ENCODE peak calls at places on chromosome 22, in eight cellular contexts. One of them, this sample, is unnamed.

GRCh38 chr22:44311855-44312170 is 938 bp downstream of the SHISAL1 start:
- DNase-seq in upper lobe of left lung: no peak
- DNase-seq in SK-N-SH: no peak
- DNase-seq in stomach: no peak
- DNase-seq in esophagus muscularis mucosa: no peak
- DNase-seq in suprapubic skin: no peak
- DNase-seq in H1: no peak
- DNase-seq in sigmoid colon: no peak
- DNase-seq in this sample: no peak

GRCh38 chr22:47039356-47039755 is 276.9 kb downstream of the TBC1D22A start:
- DNase-seq in upper lobe of left lung: no peak
- DNase-seq in SK-N-SH: no peak
- DNase-seq in stomach: no peak
- DNase-seq in esophagus muscularis mucosa: no peak
- DNase-seq in suprapubic skin: no peak
- DNase-seq in H1: no peak
- DNase-seq in sigmoid colon: no peak
- DNase-seq in this sample: no peak

GRCh38 chr22:43128928-43129424 is 14.2 kb downstream of the MCAT start:
- DNase-seq in upper lobe of left lung: no peak
- DNase-seq in SK-N-SH: no peak
- DNase-seq in stomach: peak; percentile 82
- DNase-seq in esophagus muscularis mucosa: no peak
- DNase-seq in suprapubic skin: no peak
- DNase-seq in H1: peak; percentile 57
- DNase-seq in sigmoid colon: no peak
- DNase-seq in this sample: peak; percentile 77

GRCh38 chr22:25950101-25950500 is 208.1 kb downstream of the MYO18B start:
- DNase-seq in upper lobe of left lung: no peak
- DNase-seq in SK-N-SH: no peak
- DNase-seq in stomach: no peak
- DNase-seq in esophagus muscularis mucosa: no peak
- DNase-seq in suprapubic skin: no peak
- DNase-seq in H1: no peak
- DNase-seq in sigmoid colon: no peak
- DNase-seq in this sample: no peak

GRCh38 chr22:43197271-43197941 is 10.5 kb upstream of the TTLL12 start:
- DNase-seq in upper lobe of left lung: no peak
- DNase-seq in SK-N-SH: no peak
- DNase-seq in stomach: no peak
- DNase-seq in esophagus muscularis mucosa: no peak
- DNase-seq in suprapubic skin: no peak
- DNase-seq in H1: no peak
- DNase-seq in sigmoid colon: no peak
- DNase-seq in this sample: no peak

GRCh38 chr22:46613606-46613997 is 6.6 kb upstream of the GRAMD4 start:
- DNase-seq in upper lobe of left lung: no peak
- DNase-seq in SK-N-SH: no peak
- DNase-seq in stomach: no peak
- DNase-seq in esophagus muscularis mucosa: no peak
- DNase-seq in suprapubic skin: no peak
- DNase-seq in H1: no peak
- DNase-seq in sigmoid colon: no peak
- DNase-seq in this sample: peak; percentile 40

GRCh38 chr22:24414523-24414922 is 12.9 kb upstream of the ADORA2A start:
- DNase-seq in upper lobe of left lung: no peak
- DNase-seq in SK-N-SH: peak; percentile 24
- DNase-seq in stomach: no peak
- DNase-seq in esophagus muscularis mucosa: no peak
- DNase-seq in suprapubic skin: no peak
- DNase-seq in H1: peak; percentile 40
- DNase-seq in sigmoid colon: peak; percentile 46
- DNase-seq in this sample: no peak

GRCh38 chr22:41405588-41405987 is 23.8 kb downstream of the TEF start:
- DNase-seq in upper lobe of left lung: no peak
- DNase-seq in SK-N-SH: no peak
- DNase-seq in stomach: no peak
- DNase-seq in esophagus muscularis mucosa: no peak
- DNase-seq in suprapubic skin: no peak
- DNase-seq in H1: no peak
- DNase-seq in sigmoid colon: no peak
- DNase-seq in this sample: no peak

GRCh38 chr22:17121235-17122195 is at the start of gene TMEM121B:
- DNase-seq in upper lobe of left lung: peak; percentile 68
- DNase-seq in SK-N-SH: peak; percentile 95
- DNase-seq in stomach: peak; percentile 50
- DNase-seq in esophagus muscularis mucosa: no peak
- DNase-seq in suprapubic skin: no peak
- DNase-seq in H1: peak; percentile 92
- DNase-seq in sigmoid colon: peak; percentile 76
- DNase-seq in this sample: peak; percentile 47

GRCh38 chr22:39184586-39185577 is 32.4 kb upstream of the CBX7 start:
- DNase-seq in upper lobe of left lung: no peak
- DNase-seq in SK-N-SH: no peak
- DNase-seq in stomach: no peak
- DNase-seq in esophagus muscularis mucosa: no peak
- DNase-seq in suprapubic skin: peak; percentile 59
- DNase-seq in H1: no peak
- DNase-seq in sigmoid colon: peak; percentile 60
- DNase-seq in this sample: no peak

GRCh38 chr22:41596776-41597634 is 7.4 kb upstream of the PMM1 start:
- DNase-seq in upper lobe of left lung: peak; percentile 85
- DNase-seq in SK-N-SH: peak; percentile 76
- DNase-seq in stomach: peak; percentile 82
- DNase-seq in esophagus muscularis mucosa: no peak
- DNase-seq in suprapubic skin: no peak
- DNase-seq in H1: peak; percentile 87
- DNase-seq in sigmoid colon: peak; percentile 79
- DNase-seq in this sample: peak; percentile 70

GRCh38 chr22:23122216-23122957 is 19.4 kb downstream of the RSPH14 start:
- DNase-seq in upper lobe of left lung: no peak
- DNase-seq in SK-N-SH: no peak
- DNase-seq in stomach: no peak
- DNase-seq in esophagus muscularis mucosa: no peak
- DNase-seq in suprapubic skin: no peak
- DNase-seq in H1: no peak
- DNase-seq in sigmoid colon: no peak
- DNase-seq in this sample: no peak

GRCh38 chr22:45072322-45072903 is 62.6 kb upstream of the PHF21B start:
- DNase-seq in upper lobe of left lung: no peak
- DNase-seq in SK-N-SH: no peak
- DNase-seq in stomach: no peak
- DNase-seq in esophagus muscularis mucosa: no peak
- DNase-seq in suprapubic skin: no peak
- DNase-seq in H1: peak; percentile 84
- DNase-seq in sigmoid colon: no peak
- DNase-seq in this sample: no peak

GRCh38 chr22:44884968-44885805 is 124.6 kb downstream of the PHF21B start:
- DNase-seq in upper lobe of left lung: no peak
- DNase-seq in SK-N-SH: no peak
- DNase-seq in stomach: no peak
- DNase-seq in esophagus muscularis mucosa: no peak
- DNase-seq in suprapubic skin: peak; percentile 75
- DNase-seq in H1: no peak
- DNase-seq in sigmoid colon: peak; percentile 47
- DNase-seq in this sample: no peak

GRCh38 chr22:20243545-20244249 is 24.4 kb downstream of the RTN4R start:
- DNase-seq in upper lobe of left lung: peak; percentile 76
- DNase-seq in SK-N-SH: peak; percentile 69
- DNase-seq in stomach: peak; percentile 35
- DNase-seq in esophagus muscularis mucosa: no peak
- DNase-seq in suprapubic skin: no peak
- DNase-seq in H1: no peak
- DNase-seq in sigmoid colon: peak; percentile 82
- DNase-seq in this sample: peak; percentile 49

GRCh38 chr22:41801147-41801819 is 804 bp downstream of the CCDC134 start:
- DNase-seq in upper lobe of left lung: no peak
- DNase-seq in SK-N-SH: peak; percentile 10
- DNase-seq in stomach: no peak
- DNase-seq in esophagus muscularis mucosa: no peak
- DNase-seq in suprapubic skin: no peak
- DNase-seq in H1: no peak
- DNase-seq in sigmoid colon: no peak
- DNase-seq in this sample: no peak

GRCh38 chr22:38927033-38927789 is 30.2 kb upstream of the APOBEC3A start:
- DNase-seq in upper lobe of left lung: peak; percentile 90
- DNase-seq in SK-N-SH: peak; percentile 79
- DNase-seq in stomach: peak; percentile 85
- DNase-seq in esophagus muscularis mucosa: no peak
- DNase-seq in suprapubic skin: no peak
- DNase-seq in H1: peak; percentile 86
- DNase-seq in sigmoid colon: peak; percentile 89
- DNase-seq in this sample: peak; percentile 88

GRCh38 chr22:49973018-49973965 is 12.7 kb downstream of the PIM3 start:
- DNase-seq in upper lobe of left lung: no peak
- DNase-seq in SK-N-SH: no peak
- DNase-seq in stomach: no peak
- DNase-seq in esophagus muscularis mucosa: no peak
- DNase-seq in suprapubic skin: no peak
- DNase-seq in H1: no peak
- DNase-seq in sigmoid colon: no peak
- DNase-seq in this sample: no peak

GRCh38 chr22:30370681-30371080 is 13.9 kb downstream of the CCDC157 start:
- DNase-seq in upper lobe of left lung: no peak
- DNase-seq in SK-N-SH: peak; percentile 55
- DNase-seq in stomach: no peak
- DNase-seq in esophagus muscularis mucosa: no peak
- DNase-seq in suprapubic skin: no peak
- DNase-seq in H1: no peak
- DNase-seq in sigmoid colon: no peak
- DNase-seq in this sample: no peak
- TF ChIP-seq POLR2AphosphoS5 in upper lobe of left lung: no peak
- TF ChIP-seq POLR2AphosphoS5 in SK-N-SH: no peak
- TF ChIP-seq POLR2AphosphoS5 in stomach: no peak
- TF ChIP-seq POLR2AphosphoS5 in esophagus muscularis mucosa: no peak
- TF ChIP-seq POLR2AphosphoS5 in suprapubic skin: no peak
- TF ChIP-seq POLR2AphosphoS5 in H1: no peak
- TF ChIP-seq POLR2AphosphoS5 in sigmoid colon: no peak
- TF ChIP-seq POLR2AphosphoS5 in this sample: no peak

GRCh38 chr22:19106886-19107729 is 15.1 kb downstream of the DGCR2 start:
- DNase-seq in upper lobe of left lung: no peak
- DNase-seq in SK-N-SH: no peak
- DNase-seq in stomach: no peak
- DNase-seq in esophagus muscularis mucosa: no peak
- DNase-seq in suprapubic skin: peak; percentile 45
- DNase-seq in H1: no peak
- DNase-seq in sigmoid colon: no peak
- DNase-seq in this sample: no peak

GRCh38 chr22:19109198-19110063 is 12.8 kb downstream of the DGCR2 start:
- DNase-seq in upper lobe of left lung: peak; percentile 78
- DNase-seq in SK-N-SH: no peak
- DNase-seq in stomach: peak; percentile 68
- DNase-seq in esophagus muscularis mucosa: no peak
- DNase-seq in suprapubic skin: peak; percentile 82
- DNase-seq in H1: no peak
- DNase-seq in sigmoid colon: no peak
- DNase-seq in this sample: peak; percentile 52

GRCh38 chr22:19110064-19110458 is 12.2 kb downstream of the DGCR2 start:
- DNase-seq in upper lobe of left lung: no peak
- DNase-seq in SK-N-SH: no peak
- DNase-seq in stomach: no peak
- DNase-seq in esophagus muscularis mucosa: no peak
- DNase-seq in suprapubic skin: peak; percentile 31
- DNase-seq in H1: no peak
- DNase-seq in sigmoid colon: no peak
- DNase-seq in this sample: no peak

GRCh38 chr22:19107730-19108074 is 14.5 kb downstream of the DGCR2 start:
- DNase-seq in upper lobe of left lung: no peak
- DNase-seq in SK-N-SH: no peak
- DNase-seq in stomach: no peak
- DNase-seq in esophagus muscularis mucosa: no peak
- DNase-seq in suprapubic skin: no peak
- DNase-seq in H1: no peak
- DNase-seq in sigmoid colon: no peak
- DNase-seq in this sample: no peak

DNA sequence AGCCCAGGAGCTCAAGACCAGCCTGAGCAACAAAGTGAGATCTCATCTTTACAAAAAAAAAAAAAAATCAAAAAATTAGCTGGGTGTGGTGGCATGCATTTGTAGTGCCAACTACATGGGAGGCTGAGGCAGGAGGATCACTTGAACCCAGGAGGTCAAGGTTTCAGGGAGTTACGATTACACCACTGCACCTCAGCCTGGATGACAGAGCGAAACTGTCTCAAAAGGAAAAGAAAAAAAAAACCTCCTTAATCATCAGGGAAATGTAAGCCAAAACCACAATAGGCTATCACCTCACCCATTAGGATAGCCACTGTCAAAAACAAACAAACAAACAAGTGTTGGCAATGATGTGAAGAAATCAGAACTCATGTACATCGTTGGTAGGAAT is 13.4 kb downstream of the DGCR2 start:
- DNase-seq in upper lobe of left lung: no peak
- DNase-seq in SK-N-SH: no peak
- DNase-seq in stomach: no peak
- DNase-seq in esophagus muscularis mucosa: no peak
- DNase-seq in suprapubic skin: peak; percentile 48
- DNase-seq in H1: no peak
- DNase-seq in sigmoid colon: no peak
- DNase-seq in this sample: no peak
- H3K4me1 ChIP-seq in upper lobe of left lung: peaks cover 54% of the 10 kb centered on the region
- H3K4me1 ChIP-seq in SK-N-SH: peaks cover 10% of the 10 kb centered on the region
- H3K4me1 ChIP-seq in stomach: peaks cover 85% of the 10 kb centered on the region
- H3K4me1 ChIP-seq in esophagus muscularis mucosa: peaks cover 84% of the 10 kb centered on the region
- H3K4me1 ChIP-seq in suprapubic skin: peaks cover 65% of the 10 kb centered on the region
- H3K4me1 ChIP-seq in H1: peaks cover 7% of the 10 kb centered on the region
- H3K4me1 ChIP-seq in sigmoid colon: peaks cover 65% of the 10 kb centered on the region
- H3K4me1 ChIP-seq in this sample: peaks cover 14% of the 10 kb centered on the region

DNA sequence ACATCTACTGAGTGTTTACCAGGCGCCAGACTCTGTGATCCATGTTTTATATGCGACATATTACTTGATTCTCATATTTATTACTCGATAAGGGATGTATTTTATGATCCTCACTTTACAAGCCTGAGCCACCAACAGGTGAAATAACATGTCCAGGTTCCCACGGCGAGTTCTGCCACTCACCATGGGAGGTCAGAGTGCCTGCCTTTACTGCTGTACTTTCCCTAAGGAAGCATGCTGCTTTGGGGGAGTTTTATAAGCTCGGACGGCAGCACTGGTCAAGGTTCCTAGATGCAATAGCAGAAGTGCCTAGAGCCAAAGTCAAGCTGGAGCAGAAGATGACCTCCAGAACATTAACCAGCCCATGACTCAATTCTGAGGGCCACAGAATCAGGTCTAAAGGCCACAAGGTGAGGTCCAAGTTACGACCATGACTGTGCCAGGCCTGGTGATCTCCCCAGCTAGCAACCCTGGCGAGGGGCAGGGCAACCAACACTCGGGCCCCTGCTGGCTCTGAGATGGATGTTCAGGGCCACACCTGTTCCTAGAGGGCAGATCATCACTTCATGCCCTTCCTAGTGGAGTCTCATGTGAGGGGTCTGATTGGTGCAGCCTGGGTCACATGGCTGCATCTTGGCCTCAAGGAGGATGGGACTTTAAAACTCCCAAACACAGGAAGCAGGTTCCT is 14.2 kb downstream of the IFT27 start:
- DNase-seq in upper lobe of left lung: peak; percentile 15
- DNase-seq in SK-N-SH: no peak
- DNase-seq in stomach: no peak
- DNase-seq in esophagus muscularis mucosa: no peak
- DNase-seq in suprapubic skin: peak; percentile 71
- DNase-seq in H1: no peak
- DNase-seq in sigmoid colon: peak; percentile 46
- DNase-seq in this sample: no peak
- TF ChIP-seq EP300 in upper lobe of left lung: no peak
- TF ChIP-seq EP300 in SK-N-SH: no peak
- TF ChIP-seq EP300 in stomach: no peak
- TF ChIP-seq EP300 in esophagus muscularis mucosa: no peak
- TF ChIP-seq EP300 in suprapubic skin: no peak
- TF ChIP-seq EP300 in H1: no peak
- TF ChIP-seq EP300 in sigmoid colon: no peak
- TF ChIP-seq EP300 in this sample: no peak

GRCh38 chr22:36285017-36285416 is 32.1 kb downstream of the APOL1 start:
- DNase-seq in upper lobe of left lung: no peak
- DNase-seq in SK-N-SH: no peak
- DNase-seq in stomach: no peak
- DNase-seq in esophagus muscularis mucosa: no peak
- DNase-seq in suprapubic skin: no peak
- DNase-seq in H1: no peak
- DNase-seq in sigmoid colon: peak; percentile 76
- DNase-seq in this sample: no peak
- TF ChIP-seq POLR2AphosphoS5 in upper lobe of left lung: no peak
- TF ChIP-seq POLR2AphosphoS5 in SK-N-SH: no peak
- TF ChIP-seq POLR2AphosphoS5 in stomach: no peak
- TF ChIP-seq POLR2AphosphoS5 in esophagus muscularis mucosa: peak; percentile 38
- TF ChIP-seq POLR2AphosphoS5 in suprapubic skin: no peak
- TF ChIP-seq POLR2AphosphoS5 in H1: no peak
- TF ChIP-seq POLR2AphosphoS5 in sigmoid colon: no peak
- TF ChIP-seq POLR2AphosphoS5 in this sample: no peak

This sample was measured in transverse colon.